ENCODE peak calls at places on chromosomes 12 and 14, in four cellular contexts. One of them, this sample, is unnamed.
A peak's percentile ranks its signal among the peaks of the same experiment; 100 is the strongest.

GRCh38 chr14:75383721-75384120 is 44.1 kb upstream of the JDP2 start:
- DNase-seq in breast epithelium: no peak
- DNase-seq in AG09309: no peak
- DNase-seq in AG10803: no peak
- DNase-seq in this sample: no peak

GRCh38 chr12:106114084-106115068 is 24.4 kb downstream of the NUAK1 start:
- DNase-seq in breast epithelium: no peak
- DNase-seq in AG09309: no peak
- DNase-seq in AG10803: peak; percentile 48
- DNase-seq in this sample: peak; percentile 40

GRCh38 chr12:103801709-103802585 is 39.1 kb downstream of the NT5DC3 start:
- DNase-seq in breast epithelium: peak; percentile 80
- DNase-seq in AG09309: no peak
- DNase-seq in AG10803: peak; percentile 57
- DNase-seq in this sample: peak; percentile 13

GRCh38 chr14:92463141-92463540 is 50.4 kb upstream of the RIN3 start:
- DNase-seq in breast epithelium: peak; percentile 1
- DNase-seq in AG09309: no peak
- DNase-seq in AG10803: no peak
- DNase-seq in this sample: no peak

GRCh38 chr12:32302218-32302826 is 97.0 kb upstream of the FGD4 start:
- DNase-seq in breast epithelium: no peak
- DNase-seq in AG09309: no peak
- DNase-seq in AG10803: no peak
- DNase-seq in this sample: peak; percentile 34

GRCh38 chr12:108635201-108635996 is 1.7 kb upstream of the SELPLG start:
- DNase-seq in breast epithelium: no peak
- DNase-seq in AG09309: no peak
- DNase-seq in AG10803: peak; percentile 37
- DNase-seq in this sample: no peak

GRCh38 chr14:61573748-61574513 is 121.4 kb upstream of the HIF1A start:
- DNase-seq in breast epithelium: no peak
- DNase-seq in AG09309: no peak
- DNase-seq in AG10803: peak; percentile 71
- DNase-seq in this sample: peak; percentile 78

GRCh38 chr14:31902002-31902401 is 175.1 kb upstream of the ARHGAP5 start:
- DNase-seq in breast epithelium: no peak
- DNase-seq in AG09309: no peak
- DNase-seq in AG10803: no peak
- DNase-seq in this sample: no peak

GRCh38 chr14:51236314-51236713 is 3.7 kb upstream of the TMX1 start:
- DNase-seq in breast epithelium: no peak
- DNase-seq in AG09309: no peak
- DNase-seq in AG10803: no peak
- DNase-seq in this sample: peak; percentile 19

GRCh38 chr12:41903014-41903702 is 241.5 kb downstream of the GXYLT1 start:
- DNase-seq in breast epithelium: no peak
- DNase-seq in AG09309: no peak
- DNase-seq in AG10803: no peak
- DNase-seq in this sample: no peak

GRCh38 chr12:63003223-63003819 is 68.4 kb upstream of the PPM1H start:
- DNase-seq in breast epithelium: no peak
- DNase-seq in AG09309: no peak
- DNase-seq in AG10803: no peak
- DNase-seq in this sample: no peak

GRCh38 chr12:110750784-110751461 is 8.2 kb upstream of the PPP1CC start:
- DNase-seq in breast epithelium: no peak
- DNase-seq in AG09309: no peak
- DNase-seq in AG10803: peak; percentile 74
- DNase-seq in this sample: peak; percentile 16

GRCh38 chr14:105419305-105420091 is at the start of gene MTA1:
- DNase-seq in breast epithelium: no peak
- DNase-seq in AG09309: no peak
- DNase-seq in AG10803: peak; percentile 30
- DNase-seq in this sample: no peak

GRCh38 chr12:91703884-91704283 is 441.8 kb downstream of the BTG1 start:
- DNase-seq in breast epithelium: no peak
- DNase-seq in AG09309: no peak
- DNase-seq in AG10803: no peak
- DNase-seq in this sample: no peak

GRCh38 chr14:54331516-54331915 is 65.3 kb upstream of the CDKN3 start:
- DNase-seq in breast epithelium: no peak
- DNase-seq in AG09309: no peak
- DNase-seq in AG10803: no peak
- DNase-seq in this sample: no peak

GRCh38 chr12:51370667-51371066 is 20.5 kb downstream of the GALNT6 start:
- DNase-seq in breast epithelium: no peak
- DNase-seq in AG09309: no peak
- DNase-seq in AG10803: no peak
- DNase-seq in this sample: no peak

GRCh38 chr12:197347-197746 is 16.6 kb downstream of the SLC6A12 start:
- DNase-seq in breast epithelium: no peak
- DNase-seq in AG09309: no peak
- DNase-seq in AG10803: no peak
- DNase-seq in this sample: no peak

GRCh38 chr14:52790756-52791203 is 627 bp downstream of the GNPNAT1 start:
- DNase-seq in breast epithelium: no peak
- DNase-seq in AG09309: no peak
- DNase-seq in AG10803: no peak
- DNase-seq in this sample: no peak

GRCh38 chr12:58414398-58414871 is 473.1 kb downstream of the ATP23 start:
- DNase-seq in breast epithelium: no peak
- DNase-seq in AG09309: no peak
- DNase-seq in AG10803: peak; percentile 63
- DNase-seq in this sample: peak; percentile 81

DNA sequence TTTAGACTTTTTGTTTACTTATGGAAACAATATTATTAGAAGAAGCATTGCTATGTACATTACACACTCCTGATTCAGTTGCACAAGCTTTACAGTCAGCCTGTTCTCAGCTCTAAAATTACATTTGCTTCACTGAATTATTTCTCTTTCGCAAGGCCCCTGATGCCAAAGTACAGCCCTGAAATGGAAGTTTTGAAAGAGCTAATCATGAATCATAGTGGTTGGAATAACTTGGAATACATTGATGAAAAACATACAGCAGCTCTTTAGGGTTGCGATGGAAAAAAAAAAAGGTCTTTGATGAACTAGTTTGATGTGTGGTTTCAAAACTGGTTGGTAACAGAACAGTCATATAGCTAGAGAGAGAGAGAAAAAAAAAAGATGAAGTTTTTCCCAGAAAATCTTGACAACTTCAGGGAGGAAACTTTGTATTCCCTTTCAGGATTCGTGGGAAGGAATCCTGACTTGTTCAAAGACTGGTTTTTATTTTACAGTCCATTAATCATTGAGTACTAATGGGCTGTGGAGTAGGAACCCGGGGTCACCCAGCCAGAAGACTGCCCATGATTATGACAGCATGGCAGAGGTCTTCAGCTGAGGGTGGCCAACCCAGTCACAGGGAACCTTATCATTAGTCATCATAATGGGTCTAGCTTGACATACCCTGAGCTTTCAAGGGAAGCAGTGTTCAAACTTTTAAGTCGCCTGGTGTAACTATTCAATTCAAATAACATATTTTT is 460.1 kb downstream of the NAV3 start:
- DNase-seq in breast epithelium: no peak
- DNase-seq in AG09309: peak; percentile 31
- DNase-seq in AG10803: peak; percentile 96
- DNase-seq in this sample: peak; percentile 88
- H3K4me3 ChIP-seq in breast epithelium: no peak overlapping the region
- H3K4me3 ChIP-seq in AG09309: no peak overlapping the region
- H3K4me3 ChIP-seq in AG10803: no peak overlapping the region
- H3K4me3 ChIP-seq in this sample: no peak overlapping the region

GRCh38 chr12:56410768-56411167 is 38.5 kb downstream of the TIMELESS start:
- DNase-seq in breast epithelium: no peak
- DNase-seq in AG09309: no peak
- DNase-seq in AG10803: no peak
- DNase-seq in this sample: no peak
- TF ChIP-seq CTCF in breast epithelium: no peak
- TF ChIP-seq CTCF in AG09309: no peak
- TF ChIP-seq CTCF in AG10803: no peak
- TF ChIP-seq CTCF in this sample: no peak

GRCh38 chr12:6945613-6946012 is 1.8 kb downstream of the C12orf57 start:
- DNase-seq in breast epithelium: no peak
- DNase-seq in AG09309: no peak
- DNase-seq in AG10803: no peak
- DNase-seq in this sample: no peak
- H3K4me3 ChIP-seq in breast epithelium: peak overlapping the region; percentile 55
- H3K4me3 ChIP-seq in AG09309: no peak overlapping the region
- H3K4me3 ChIP-seq in AG10803: no peak overlapping the region
- H3K4me3 ChIP-seq in this sample: peak overlapping the region; percentile 10

GRCh38 chr12:54653025-54653424 is 4.9 kb upstream of the DCD start:
- DNase-seq in breast epithelium: no peak
- DNase-seq in AG09309: no peak
- DNase-seq in AG10803: no peak
- DNase-seq in this sample: no peak

GRCh38 chr12:54650884-54651283 is 2.7 kb upstream of the DCD start:
- DNase-seq in breast epithelium: no peak
- DNase-seq in AG09309: no peak
- DNase-seq in AG10803: no peak
- DNase-seq in this sample: no peak

GRCh38 chr12:54648265-54648664 is at the start of gene DCD:
- DNase-seq in breast epithelium: no peak
- DNase-seq in AG09309: no peak
- DNase-seq in AG10803: no peak
- DNase-seq in this sample: no peak

GRCh38 chr12:54650409-54650808 is 2.2 kb upstream of the DCD start:
- DNase-seq in breast epithelium: no peak
- DNase-seq in AG09309: no peak
- DNase-seq in AG10803: no peak
- DNase-seq in this sample: no peak

GRCh38 chr12:54649825-54650224 is 1.7 kb upstream of the DCD start:
- DNase-seq in breast epithelium: no peak
- DNase-seq in AG09309: no peak
- DNase-seq in AG10803: no peak
- DNase-seq in this sample: no peak
- TF ChIP-seq CTCF in breast epithelium: no peak
- TF ChIP-seq CTCF in AG09309: no peak
- TF ChIP-seq CTCF in AG10803: no peak
- TF ChIP-seq CTCF in this sample: no peak

GRCh38 chr14:94601961-94602391 is 10.2 kb upstream of the SERPINA3 start:
- DNase-seq in breast epithelium: peak; percentile 85
- DNase-seq in AG09309: peak; percentile 59
- DNase-seq in AG10803: peak; percentile 89
- DNase-seq in this sample: peak; percentile 98
- H3K4me3 ChIP-seq in breast epithelium: no peak overlapping the region
- H3K4me3 ChIP-seq in AG09309: no peak overlapping the region
- H3K4me3 ChIP-seq in AG10803: no peak overlapping the region
- H3K4me3 ChIP-seq in this sample: no peak overlapping the region

GRCh38 chr12:100393202-100393601 is 36.3 kb downstream of the SLC17A8 start:
- DNase-seq in breast epithelium: no peak
- DNase-seq in AG09309: no peak
- DNase-seq in AG10803: no peak
- DNase-seq in this sample: no peak

GRCh38 chr12:100388382-100388781 is 31.5 kb downstream of the SLC17A8 start:
- DNase-seq in breast epithelium: no peak
- DNase-seq in AG09309: no peak
- DNase-seq in AG10803: no peak
- DNase-seq in this sample: no peak

GRCh38 chr12:100395811-100396210 is 38.9 kb downstream of the SLC17A8 start:
- DNase-seq in breast epithelium: no peak
- DNase-seq in AG09309: no peak
- DNase-seq in AG10803: no peak
- DNase-seq in this sample: no peak

GRCh38 chr12:100391856-100392255 is 35.0 kb downstream of the SLC17A8 start:
- DNase-seq in breast epithelium: no peak
- DNase-seq in AG09309: no peak
- DNase-seq in AG10803: no peak
- DNase-seq in this sample: no peak
- TF ChIP-seq CTCF in breast epithelium: no peak
- TF ChIP-seq CTCF in AG09309: peak; percentile 26
- TF ChIP-seq CTCF in AG10803: peak; percentile 17
- TF ChIP-seq CTCF in this sample: no peak

DNA sequence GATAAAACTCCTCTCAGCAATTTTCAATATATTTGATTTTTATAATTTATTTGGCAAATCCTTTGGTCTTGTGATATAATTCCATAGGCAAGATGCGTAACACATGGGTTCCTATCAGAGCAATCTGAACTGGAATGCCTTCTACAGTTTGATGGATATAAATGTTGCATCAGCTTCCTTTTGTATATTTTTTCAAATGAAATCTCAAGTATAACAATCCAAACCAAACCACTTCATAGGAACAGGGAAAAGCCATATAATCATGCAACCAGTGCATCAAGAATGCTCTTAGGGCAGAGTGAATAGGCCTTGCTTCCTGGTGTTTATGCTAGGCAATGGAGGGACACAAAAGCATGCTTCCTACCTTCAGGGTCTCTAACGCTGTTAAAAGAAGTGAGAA is 34.5 kb downstream of the EFCAB11 start:
- DNase-seq in breast epithelium: no peak
- DNase-seq in AG09309: no peak
- DNase-seq in AG10803: no peak
- DNase-seq in this sample: peak; percentile 51
- H3K4me3 ChIP-seq in breast epithelium: no peak overlapping the region
- H3K4me3 ChIP-seq in AG09309: no peak overlapping the region
- H3K4me3 ChIP-seq in AG10803: no peak overlapping the region
- H3K4me3 ChIP-seq in this sample: no peak overlapping the region

DNA sequence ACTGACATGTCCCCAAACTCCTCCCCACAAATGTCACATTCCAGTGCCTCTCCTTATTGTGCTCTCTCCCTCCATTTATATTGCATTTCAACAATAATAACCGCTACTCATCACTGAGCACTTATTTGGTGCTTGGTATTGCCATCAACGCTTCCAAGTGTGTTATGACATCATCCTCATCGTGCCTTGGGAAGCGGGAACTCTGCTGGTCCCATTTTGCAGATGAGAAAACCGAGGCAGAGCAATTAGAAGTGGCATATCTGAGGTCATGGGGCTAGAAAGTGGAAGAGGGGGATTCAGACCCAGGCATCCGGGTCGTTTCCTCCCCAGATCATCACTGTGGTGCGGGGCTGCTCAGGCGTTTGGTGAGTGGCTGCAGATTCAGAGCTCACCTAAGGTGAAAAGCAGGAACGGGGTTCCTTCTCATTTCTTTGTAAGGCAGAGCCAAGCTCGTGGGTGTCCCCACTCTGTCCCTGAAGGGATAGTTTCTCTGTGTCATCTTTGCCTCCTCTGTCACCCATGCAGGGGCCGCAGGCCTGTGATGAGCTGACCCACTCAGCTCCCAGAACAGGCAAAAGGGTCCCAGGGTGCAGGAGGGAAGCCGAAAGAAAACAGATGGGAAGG is 5.5 kb upstream of the FZD10 start:
- DNase-seq in breast epithelium: no peak
- DNase-seq in AG09309: no peak
- DNase-seq in AG10803: no peak
- DNase-seq in this sample: no peak
- TF ChIP-seq CTCF in breast epithelium: no peak
- TF ChIP-seq CTCF in AG09309: no peak
- TF ChIP-seq CTCF in AG10803: no peak
- TF ChIP-seq CTCF in this sample: no peak